ENCODE peak calls at places on chromosomes 4 and X, in six cellular contexts. One of them, this sample, is unnamed.

GRCh38 chrX:44422631-44423030 is 79.2 kb upstream of the EFHC2 start:
- ATAC-seq in right lobe of liver: no peak
- ATAC-seq in heart left ventricle: no peak
- ATAC-seq in PC-3: no peak
- ATAC-seq in naive thymus-derived CD4-positive, alpha-beta T cell: no peak
- ATAC-seq in pancreas: no peak
- ATAC-seq in this sample: no peak

GRCh38 chr4:121765941-121766538 is 1.1 kb upstream of the SMIM43 start:
- ATAC-seq in PC-3: no peak
- ATAC-seq in right lobe of liver: no peak
- ATAC-seq in heart left ventricle: no peak
- ATAC-seq in pancreas: no peak
- ATAC-seq in naive thymus-derived CD4-positive, alpha-beta T cell: no peak
- ATAC-seq in this sample: no peak

GRCh38 chrX:10011261-10011931 is 44.2 kb downstream of the CLDN34 start:
- ATAC-seq in heart left ventricle: no peak
- ATAC-seq in pancreas: no peak
- ATAC-seq in PC-3: no peak
- ATAC-seq in right lobe of liver: no peak
- ATAC-seq in naive thymus-derived CD4-positive, alpha-beta T cell: no peak
- ATAC-seq in this sample: no peak

GRCh38 chr4:109967798-109968520 is 55.3 kb downstream of the EGF start:
- ATAC-seq in naive thymus-derived CD4-positive, alpha-beta T cell: peak; percentile 31
- ATAC-seq in PC-3: peak; percentile 98
- ATAC-seq in heart left ventricle: no peak
- ATAC-seq in pancreas: no peak
- ATAC-seq in right lobe of liver: no peak
- ATAC-seq in this sample: no peak

GRCh38 chr4:174717788-174718187 is 111.3 kb downstream of the GLRA3 start:
- ATAC-seq in heart left ventricle: no peak
- ATAC-seq in PC-3: no peak
- ATAC-seq in naive thymus-derived CD4-positive, alpha-beta T cell: no peak
- ATAC-seq in pancreas: no peak
- ATAC-seq in right lobe of liver: no peak
- ATAC-seq in this sample: peak; percentile 62

GRCh38 chrX:102765794-102766193 is 45.3 kb downstream of the GPRASP3 start:
- ATAC-seq in PC-3: peak; percentile 44
- ATAC-seq in right lobe of liver: no peak
- ATAC-seq in naive thymus-derived CD4-positive, alpha-beta T cell: no peak
- ATAC-seq in heart left ventricle: no peak
- ATAC-seq in pancreas: no peak
- ATAC-seq in this sample: no peak

GRCh38 chr4:169745291-169745690 is 12.5 kb downstream of the HPF1 start:
- ATAC-seq in PC-3: peak; percentile 49
- ATAC-seq in right lobe of liver: no peak
- ATAC-seq in heart left ventricle: no peak
- ATAC-seq in pancreas: no peak
- ATAC-seq in naive thymus-derived CD4-positive, alpha-beta T cell: no peak
- ATAC-seq in this sample: no peak

GRCh38 chrX:73728518-73729023 is 165.6 kb downstream of the CHIC1 start:
- ATAC-seq in heart left ventricle: no peak
- ATAC-seq in PC-3: no peak
- ATAC-seq in naive thymus-derived CD4-positive, alpha-beta T cell: no peak
- ATAC-seq in right lobe of liver: no peak
- ATAC-seq in pancreas: no peak
- ATAC-seq in this sample: no peak

GRCh38 chr4:86089924-86090323 is 269.9 kb downstream of the MAPK10 start:
- ATAC-seq in PC-3: no peak
- ATAC-seq in heart left ventricle: no peak
- ATAC-seq in right lobe of liver: no peak
- ATAC-seq in pancreas: no peak
- ATAC-seq in naive thymus-derived CD4-positive, alpha-beta T cell: no peak
- ATAC-seq in this sample: no peak

GRCh38 chrX:55342533-55343501 is 78.1 kb upstream of the PAGE3 start:
- ATAC-seq in heart left ventricle: peak; percentile 58
- ATAC-seq in naive thymus-derived CD4-positive, alpha-beta T cell: peak; percentile 80
- ATAC-seq in PC-3: no peak
- ATAC-seq in right lobe of liver: peak; percentile 86
- ATAC-seq in pancreas: no peak
- ATAC-seq in this sample: no peak

GRCh38 chr4:42523066-42523718 is 125.9 kb downstream of the SHISA3 start:
- ATAC-seq in right lobe of liver: no peak
- ATAC-seq in naive thymus-derived CD4-positive, alpha-beta T cell: no peak
- ATAC-seq in heart left ventricle: peak; percentile 72
- ATAC-seq in PC-3: no peak
- ATAC-seq in pancreas: no peak
- ATAC-seq in this sample: peak; percentile 54

GRCh38 chr4:10054571-10055041 is 33.3 kb upstream of the SLC2A9 start:
- ATAC-seq in naive thymus-derived CD4-positive, alpha-beta T cell: no peak
- ATAC-seq in right lobe of liver: peak; percentile 23
- ATAC-seq in PC-3: no peak
- ATAC-seq in pancreas: no peak
- ATAC-seq in heart left ventricle: peak; percentile 55
- ATAC-seq in this sample: no peak

GRCh38 chrX:111339212-111339611 is 68.9 kb upstream of the CAPN6 start:
- ATAC-seq in pancreas: no peak
- ATAC-seq in heart left ventricle: no peak
- ATAC-seq in right lobe of liver: no peak
- ATAC-seq in PC-3: no peak
- ATAC-seq in naive thymus-derived CD4-positive, alpha-beta T cell: no peak
- ATAC-seq in this sample: no peak

GRCh38 chrX:131607796-131608369 is 64.0 kb downstream of the OR13H1 start:
- ATAC-seq in heart left ventricle: no peak
- ATAC-seq in naive thymus-derived CD4-positive, alpha-beta T cell: no peak
- ATAC-seq in pancreas: no peak
- ATAC-seq in right lobe of liver: no peak
- ATAC-seq in PC-3: no peak
- ATAC-seq in this sample: no peak

GRCh38 chr4:81407726-81408125 is 64.0 kb downstream of the RASGEF1B start:
- ATAC-seq in pancreas: no peak
- ATAC-seq in heart left ventricle: no peak
- ATAC-seq in right lobe of liver: no peak
- ATAC-seq in PC-3: no peak
- ATAC-seq in naive thymus-derived CD4-positive, alpha-beta T cell: no peak
- ATAC-seq in this sample: no peak

GRCh38 chr4:42673084-42673429 is 16.2 kb upstream of the ATP8A1 start:
- ATAC-seq in pancreas: peak; percentile 70
- ATAC-seq in heart left ventricle: peak; percentile 99
- ATAC-seq in naive thymus-derived CD4-positive, alpha-beta T cell: no peak
- ATAC-seq in right lobe of liver: peak; percentile 45
- ATAC-seq in PC-3: no peak
- ATAC-seq in this sample: peak; percentile 62

GRCh38 chr4:52051615-52052474 is 741 bp downstream of the SPATA18 start:
- ATAC-seq in right lobe of liver: peak; percentile 88
- ATAC-seq in PC-3: no peak
- ATAC-seq in naive thymus-derived CD4-positive, alpha-beta T cell: peak; percentile 46
- ATAC-seq in pancreas: peak; percentile 87
- ATAC-seq in heart left ventricle: peak; percentile 88
- ATAC-seq in this sample: peak; percentile 83

GRCh38 chr4:81493895-81494490 is 22.3 kb upstream of the RASGEF1B start:
- ATAC-seq in PC-3: no peak
- ATAC-seq in naive thymus-derived CD4-positive, alpha-beta T cell: peak; percentile 33
- ATAC-seq in right lobe of liver: peak; percentile 82
- ATAC-seq in heart left ventricle: no peak
- ATAC-seq in pancreas: no peak
- ATAC-seq in this sample: no peak

GRCh38 chrX:108139303-108139702 is 47.7 kb downstream of the ATG4A start:
- ATAC-seq in heart left ventricle: no peak
- ATAC-seq in naive thymus-derived CD4-positive, alpha-beta T cell: no peak
- ATAC-seq in right lobe of liver: peak; percentile 47
- ATAC-seq in PC-3: peak; percentile 74
- ATAC-seq in pancreas: no peak
- ATAC-seq in this sample: no peak

GRCh38 chr4:82293304-82293703 is 80.5 kb downstream of the HNRNPD start:
- ATAC-seq in naive thymus-derived CD4-positive, alpha-beta T cell: peak; percentile 87
- ATAC-seq in pancreas: no peak
- ATAC-seq in PC-3: no peak
- ATAC-seq in heart left ventricle: no peak
- ATAC-seq in right lobe of liver: no peak
- ATAC-seq in this sample: no peak

GRCh38 chr4:133096972-133097371 is 52.1 kb upstream of the PCDH10 start:
- ATAC-seq in naive thymus-derived CD4-positive, alpha-beta T cell: no peak
- ATAC-seq in heart left ventricle: no peak
- ATAC-seq in pancreas: no peak
- ATAC-seq in PC-3: no peak
- ATAC-seq in right lobe of liver: no peak
- ATAC-seq in this sample: no peak

GRCh38 chrX:18406531-18407266 is 18.7 kb upstream of the CDKL5 start:
- ATAC-seq in PC-3: peak; percentile 80
- ATAC-seq in naive thymus-derived CD4-positive, alpha-beta T cell: no peak
- ATAC-seq in right lobe of liver: no peak
- ATAC-seq in pancreas: no peak
- ATAC-seq in heart left ventricle: no peak
- ATAC-seq in this sample: no peak

GRCh38 chr4:174210354-174210753 is 73.1 kb downstream of the FBXO8 start:
- ATAC-seq in heart left ventricle: no peak
- ATAC-seq in PC-3: peak; percentile 46
- ATAC-seq in right lobe of liver: peak; percentile 13
- ATAC-seq in pancreas: no peak
- ATAC-seq in naive thymus-derived CD4-positive, alpha-beta T cell: no peak
- ATAC-seq in this sample: no peak

GRCh38 chr4:72529144-72529822 is 39.7 kb downstream of the ADAMTS3 start:
- ATAC-seq in right lobe of liver: no peak
- ATAC-seq in naive thymus-derived CD4-positive, alpha-beta T cell: no peak
- ATAC-seq in PC-3: no peak
- ATAC-seq in pancreas: no peak
- ATAC-seq in heart left ventricle: no peak
- ATAC-seq in this sample: no peak

GRCh38 chr4:126915999-126916625 is 716.6 kb upstream of the INTU start:
- ATAC-seq in heart left ventricle: no peak
- ATAC-seq in naive thymus-derived CD4-positive, alpha-beta T cell: no peak
- ATAC-seq in pancreas: no peak
- ATAC-seq in PC-3: no peak
- ATAC-seq in right lobe of liver: no peak
- ATAC-seq in this sample: no peak

GRCh38 chr4:138405439-138405838 is 163.3 kb upstream of the SLC7A11 start:
- ATAC-seq in pancreas: no peak
- ATAC-seq in naive thymus-derived CD4-positive, alpha-beta T cell: no peak
- ATAC-seq in right lobe of liver: no peak
- ATAC-seq in heart left ventricle: no peak
- ATAC-seq in PC-3: peak; percentile 71
- ATAC-seq in this sample: no peak

GRCh38 chr4:135744928-135745327 is 1543.3 kb upstream of the PABPC4L start:
- ATAC-seq in naive thymus-derived CD4-positive, alpha-beta T cell: no peak
- ATAC-seq in PC-3: no peak
- ATAC-seq in pancreas: no peak
- ATAC-seq in heart left ventricle: no peak
- ATAC-seq in right lobe of liver: no peak
- ATAC-seq in this sample: no peak

GRCh38 chr4:68338625-68339024 is 11.3 kb downstream of the YTHDC1 start:
- ATAC-seq in PC-3: no peak
- ATAC-seq in pancreas: no peak
- ATAC-seq in heart left ventricle: peak; percentile 93
- ATAC-seq in naive thymus-derived CD4-positive, alpha-beta T cell: no peak
- ATAC-seq in right lobe of liver: peak; percentile 50
- ATAC-seq in this sample: no peak

GRCh38 chrX:9372866-9373265 is 92.0 kb upstream of the TBL1X start:
- ATAC-seq in pancreas: no peak
- ATAC-seq in right lobe of liver: peak; percentile 31
- ATAC-seq in heart left ventricle: no peak
- ATAC-seq in PC-3: no peak
- ATAC-seq in naive thymus-derived CD4-positive, alpha-beta T cell: no peak
- ATAC-seq in this sample: no peak

GRCh38 chr4:61375316-61375715 is 175.2 kb downstream of the ADGRL3 start:
- ATAC-seq in naive thymus-derived CD4-positive, alpha-beta T cell: no peak
- ATAC-seq in PC-3: peak; percentile 70
- ATAC-seq in heart left ventricle: no peak
- ATAC-seq in pancreas: no peak
- ATAC-seq in right lobe of liver: no peak
- ATAC-seq in this sample: no peak

GRCh38 chrX:9515973-9516538 is 51.2 kb downstream of the TBL1X start:
- ATAC-seq in naive thymus-derived CD4-positive, alpha-beta T cell: peak; percentile 54
- ATAC-seq in heart left ventricle: peak; percentile 10
- ATAC-seq in pancreas: no peak
- ATAC-seq in right lobe of liver: no peak
- ATAC-seq in PC-3: no peak
- ATAC-seq in this sample: no peak

GRCh38 chrX:132031867-132032266 is 8.8 kb downstream of the STK26 start:
- ATAC-seq in naive thymus-derived CD4-positive, alpha-beta T cell: no peak
- ATAC-seq in PC-3: no peak
- ATAC-seq in heart left ventricle: no peak
- ATAC-seq in pancreas: no peak
- ATAC-seq in right lobe of liver: no peak
- ATAC-seq in this sample: no peak

GRCh38 chr4:186685744-186686143 is 37.9 kb downstream of the FAT1 start:
- ATAC-seq in PC-3: peak; percentile 92
- ATAC-seq in naive thymus-derived CD4-positive, alpha-beta T cell: no peak
- ATAC-seq in right lobe of liver: no peak
- ATAC-seq in pancreas: peak; percentile 47
- ATAC-seq in heart left ventricle: peak; percentile 25
- ATAC-seq in this sample: peak; percentile 82

GRCh38 chr4:182904271-182904761 is 12.9 kb downstream of the DCTD start:
- ATAC-seq in PC-3: no peak
- ATAC-seq in pancreas: no peak
- ATAC-seq in right lobe of liver: peak; percentile 24
- ATAC-seq in naive thymus-derived CD4-positive, alpha-beta T cell: no peak
- ATAC-seq in heart left ventricle: no peak
- ATAC-seq in this sample: no peak
- H3K36me3 ChIP-seq in PC-3: peaks cover 4% of the 10 kb centered on the region
- H3K36me3 ChIP-seq in pancreas: no peaks in the 10 kb centered on the region
- H3K36me3 ChIP-seq in right lobe of liver: no peaks in the 10 kb centered on the region
- H3K36me3 ChIP-seq in naive thymus-derived CD4-positive, alpha-beta T cell: peaks cover 12% of the 10 kb centered on the region
- H3K36me3 ChIP-seq in heart left ventricle: peaks cover 84% of the 10 kb centered on the region
- H3K36me3 ChIP-seq in this sample: no peaks in the 10 kb centered on the region

GRCh38 chrX:153969125-153969903 is 2.3 kb downstream of the HCFC1 start:
- ATAC-seq in right lobe of liver: no peak
- ATAC-seq in pancreas: no peak
- ATAC-seq in naive thymus-derived CD4-positive, alpha-beta T cell: no peak
- ATAC-seq in PC-3: no peak
- ATAC-seq in heart left ventricle: no peak
- ATAC-seq in this sample: no peak
- H3K36me3 ChIP-seq in right lobe of liver: no peaks in the 10 kb centered on the region
- H3K36me3 ChIP-seq in pancreas: no peaks in the 10 kb centered on the region
- H3K36me3 ChIP-seq in naive thymus-derived CD4-positive, alpha-beta T cell: no peaks in the 10 kb centered on the region
- H3K36me3 ChIP-seq in PC-3: no peaks in the 10 kb centered on the region
- H3K36me3 ChIP-seq in heart left ventricle: no peaks in the 10 kb centered on the region
- H3K36me3 ChIP-seq in this sample: no peaks in the 10 kb centered on the region

GRCh38 chr4:1327526-1328266 is 19.3 kb upstream of the UVSSA start:
- ATAC-seq in heart left ventricle: no peak
- ATAC-seq in pancreas: no peak
- ATAC-seq in right lobe of liver: no peak
- ATAC-seq in PC-3: no peak
- ATAC-seq in naive thymus-derived CD4-positive, alpha-beta T cell: no peak
- ATAC-seq in this sample: no peak
- H3K36me3 ChIP-seq in heart left ventricle: peaks cover 75% of the 10 kb centered on the region
- H3K36me3 ChIP-seq in pancreas: peaks cover 15% of the 10 kb centered on the region
- H3K36me3 ChIP-seq in right lobe of liver: peaks cover 2% of the 10 kb centered on the region
- H3K36me3 ChIP-seq in PC-3: peaks cover 7% of the 10 kb centered on the region
- H3K36me3 ChIP-seq in naive thymus-derived CD4-positive, alpha-beta T cell: peaks cover 16% of the 10 kb centered on the region
- H3K36me3 ChIP-seq in this sample: peaks cover 95% of the 10 kb centered on the region

DNA sequence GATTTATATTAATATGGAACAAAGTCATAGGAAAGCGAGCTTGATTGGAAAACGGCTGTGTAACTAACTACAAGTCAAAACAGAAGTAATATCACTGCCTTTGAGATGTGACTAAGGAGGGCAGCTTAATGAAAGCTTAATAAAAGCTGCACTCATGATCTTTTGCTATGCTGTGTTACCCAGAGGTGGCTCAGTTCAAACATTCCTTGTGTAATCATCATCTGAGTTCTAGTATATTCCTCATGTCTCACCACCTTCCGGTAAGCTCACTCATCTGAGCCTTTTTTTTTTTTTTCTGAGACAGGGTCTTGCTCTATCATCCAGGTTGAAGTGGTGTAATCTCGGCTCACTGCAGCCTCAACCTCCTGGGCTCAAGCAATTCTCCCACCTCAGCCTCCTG is 5.0 kb downstream of the GRPEL1 start:
- ATAC-seq in right lobe of liver: no peak
- ATAC-seq in heart left ventricle: no peak
- ATAC-seq in naive thymus-derived CD4-positive, alpha-beta T cell: no peak
- ATAC-seq in PC-3: no peak
- ATAC-seq in pancreas: no peak
- ATAC-seq in this sample: no peak
- H3K36me3 ChIP-seq in right lobe of liver: peaks cover 24% of the 10 kb centered on the region
- H3K36me3 ChIP-seq in heart left ventricle: peaks cover 74% of the 10 kb centered on the region
- H3K36me3 ChIP-seq in naive thymus-derived CD4-positive, alpha-beta T cell: peaks cover 17% of the 10 kb centered on the region
- H3K36me3 ChIP-seq in PC-3: peaks cover 58% of the 10 kb centered on the region
- H3K36me3 ChIP-seq in pancreas: peaks cover 7% of the 10 kb centered on the region
- H3K36me3 ChIP-seq in this sample: peaks cover 68% of the 10 kb centered on the region